ENCODE peak calls at places on chromosomes 11 and 22, in eight cellular contexts. D is CD8-positive, alpha-beta memory T cell; S is AG04450; E is AG10803; N is stomach; A is heart left ventricle; T is skeletal muscle cell; W is heart right ventricle. C is an unnamed sample.

GRCh38 chr22:37214431-37215025 is 2.3 kb upstream of the SSTR3 start:
- DNase-seq in W (no peak), S (no peak), T (no peak), D (no peak), E (no peak), A (no peak), N (no peak), C (no peak)

GRCh38 chr11:71466358-71466757 is 13.4 kb downstream of the NADSYN1 start:
- DNase-seq in D (no peak), S (no peak), E (no peak), T (no peak), N (no peak), W (no peak), A (no peak), C (no peak)

GRCh38 chr11:2377511-2378443 is 667 bp downstream of the CD81 start:
- DNase-seq in W (peak; percentile 78), N (peak; percentile 69), S (no peak), E (peak; percentile 48), D (peak; percentile 61), T (no peak), A (no peak), C (peak; percentile 76)

GRCh38 chr11:117443269-117444186 is 115.9 kb downstream of the CEP164 start:
- DNase-seq in A (peak; percentile 59), S (no peak), T (peak; percentile 4), D (no peak), E (peak; percentile 27), W (peak; percentile 41), N (peak; percentile 34), C (peak; percentile 32)

GRCh38 chr11:33195391-33196190 is 34.3 kb upstream of the CSTF3 start:
- DNase-seq in A (no peak), T (no peak), S (no peak), E (no peak), N (no peak), D (no peak), W (no peak), C (no peak)

GRCh38 chr22:25404923-25405853 is 159.3 kb upstream of the GRK3 start:
- DNase-seq in S (no peak), N (peak; percentile 83), E (peak; percentile 71), A (peak; percentile 84), W (peak; percentile 80), D (peak; percentile 48), T (no peak), C (peak; percentile 54)

GRCh38 chr11:64100345-64100744 is 64.6 kb downstream of the FLRT1 start:
- DNase-seq in N (no peak), A (no peak), D (no peak), S (no peak), T (no peak), E (no peak), W (no peak), C (no peak)

GRCh38 chr11:56950510-56950909 is 38.2 kb upstream of the OR5AK2 start:
- DNase-seq in E (no peak), D (no peak), W (no peak), A (no peak), S (no peak), N (no peak), T (no peak), C (no peak)

GRCh38 chr11:70002433-70002832 is 75.7 kb upstream of the ANO1 start:
- DNase-seq in E (no peak), W (no peak), T (no peak), S (no peak), D (no peak), N (no peak), A (no peak), C (no peak)

GRCh38 chr11:20035701-20036601 is 124.3 kb downstream of the DBX1 start:
- DNase-seq in D (no peak), T (peak; percentile 99), A (no peak), W (no peak), S (peak; percentile 74), E (peak; percentile 92), N (no peak), C (peak; percentile 29)

GRCh38 chr22:21919526-21920307 is 32.9 kb downstream of the PPM1F start:
- DNase-seq in A (no peak), W (no peak), N (no peak), T (no peak), D (no peak), S (no peak), E (no peak), C (no peak)

GRCh38 chr11:33377100-33377851 is 120.1 kb downstream of the HIPK3 start:
- DNase-seq in S (no peak), T (no peak), E (peak; percentile 56), A (no peak), W (no peak), D (no peak), N (no peak), C (no peak)

GRCh38 chr11:117993988-117994741 is 8.0 kb downstream of the IL10RA start:
- DNase-seq in D (no peak), A (no peak), S (no peak), W (no peak), N (no peak), E (no peak), T (no peak), C (peak; percentile 39)

GRCh38 chr11:122785156-122785605 is 53.1 kb upstream of the CRTAM start:
- DNase-seq in A (no peak), D (no peak), S (no peak), N (no peak), E (no peak), T (no peak), W (no peak), C (peak; percentile 29)

GRCh38 chr11:24293964-24294363 is 202.9 kb upstream of the LUZP2 start:
- DNase-seq in W (no peak), S (no peak), T (no peak), A (no peak), N (no peak), E (no peak), D (no peak), C (no peak)

GRCh38 chr11:68120212-68121066 is 749 bp downstream of the CHKA start:
- DNase-seq in N (no peak), S (no peak), W (peak; percentile 42), D (peak; percentile 33), T (no peak), A (peak; percentile 74), E (peak; percentile 31), C (peak; percentile 46)
- H3K4me3 ChIP-seq in N (peak overlapping the region; percentile 57), S (peak overlapping the region; percentile 73), W (peak overlapping the region; percentile 65), D (peak overlapping the region; percentile 29), T (peak overlapping the region; percentile 62), A (peak overlapping the region; percentile 84), E (peak overlapping the region; percentile 75), C (peak overlapping the region; percentile 58)

GRCh38 chr11:131373326-131373725 is 2.9 kb downstream of the NTM start:
- DNase-seq in A (no peak), E (no peak), W (no peak), T (no peak), N (no peak), S (no peak), D (no peak), C (no peak)

GRCh38 chr11:131371791-131372104 is 1.3 kb downstream of the NTM start:
- DNase-seq in E (no peak), S (no peak), N (no peak), A (no peak), W (no peak), D (no peak), T (no peak), C (no peak)

GRCh38 chr11:131372243-131372930 is 2.0 kb downstream of the NTM start:
- DNase-seq in W (no peak), N (no peak), A (no peak), T (no peak), S (no peak), E (no peak), D (no peak), C (no peak)

GRCh38 chr11:131370090-131370751 is at the start of gene NTM:
- DNase-seq in T (no peak), N (peak; percentile 44), A (peak; percentile 61), D (no peak), E (peak; percentile 51), W (peak; percentile 69), S (no peak), C (peak; percentile 23)

DNA sequence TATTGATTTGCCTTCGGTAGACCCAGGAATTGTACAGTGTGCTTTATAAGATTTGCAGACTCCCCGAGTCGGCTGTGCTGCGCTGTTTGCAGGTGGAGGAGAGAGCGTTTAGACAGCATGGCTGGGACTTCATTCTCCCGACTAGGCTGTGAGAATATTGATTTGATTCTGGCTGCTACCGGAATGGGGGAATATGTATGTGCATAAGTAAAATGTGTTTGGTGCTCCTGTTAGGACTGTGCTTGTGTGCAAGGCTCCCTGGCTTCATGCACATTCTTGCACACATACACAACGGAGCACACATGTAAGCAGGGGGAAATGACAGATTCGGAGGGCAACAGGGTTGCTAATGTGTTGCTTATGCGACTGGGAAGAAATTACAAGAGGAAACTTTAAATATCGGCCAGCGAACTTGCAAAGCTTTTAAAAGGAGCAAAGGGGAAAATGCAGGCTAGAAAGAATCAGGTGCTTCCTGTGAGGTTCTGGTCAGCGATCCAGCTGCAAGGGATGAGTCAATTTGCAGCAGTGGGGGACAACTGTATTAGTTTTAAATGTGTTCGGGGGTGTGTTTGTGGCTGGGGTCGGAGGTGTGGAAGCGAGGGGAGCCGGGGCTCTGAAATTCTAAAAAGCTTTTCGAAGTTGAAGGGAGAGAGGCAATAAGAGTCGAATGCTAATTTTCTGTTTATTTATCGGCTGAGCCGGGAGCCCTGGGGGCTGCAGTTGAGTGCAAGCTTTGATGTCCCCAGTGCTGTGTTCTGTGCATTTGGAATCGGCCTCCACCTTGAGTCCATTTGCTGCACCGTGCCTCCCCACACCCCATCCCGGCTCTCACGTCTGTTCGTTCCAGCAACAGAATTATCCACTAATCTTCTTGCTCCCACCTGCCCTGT is 731 bp downstream of the NTM start:
- DNase-seq in E (no peak), A (no peak), W (no peak), D (no peak), N (no peak), T (no peak), S (no peak), C (no peak)
- H3K4me3 ChIP-seq in E (no peak overlapping the region), A (peak overlapping the region; percentile 40), W (peak overlapping the region; percentile 20), D (no peak overlapping the region), N (peak overlapping the region; percentile 24), T (peak overlapping the region; percentile 23), S (no peak overlapping the region), C (peak overlapping the region; percentile 39)

GRCh38 chr22:39536711-39537110 is 4.2 kb upstream of the RPS19BP1 start:
- DNase-seq in A (no peak), E (no peak), N (no peak), T (no peak), S (no peak), D (no peak), W (no peak), C (no peak)

GRCh38 chr22:39534092-39534506 is 1.6 kb upstream of the RPS19BP1 start:
- DNase-seq in T (no peak), S (no peak), N (no peak), A (peak; percentile 39), E (no peak), D (no peak), W (no peak), C (no peak)

GRCh38 chr22:39534591-39535301 is 2.2 kb upstream of the RPS19BP1 start:
- DNase-seq in S (no peak), E (peak; percentile 53), T (no peak), A (peak; percentile 81), D (peak; percentile 77), N (peak; percentile 91), W (peak; percentile 81), C (peak; percentile 83)

GRCh38 chr22:39535831-39536449 is 3.4 kb upstream of the RPS19BP1 start:
- DNase-seq in S (no peak), D (no peak), E (no peak), T (no peak), W (no peak), N (no peak), A (no peak), C (no peak)

GRCh38 chr22:39535302-39535805 is 2.8 kb upstream of the RPS19BP1 start:
- DNase-seq in W (no peak), A (no peak), D (no peak), N (no peak), E (no peak), T (no peak), S (no peak), C (no peak)
- H3K4me3 ChIP-seq in W (no peak overlapping the region), A (no peak overlapping the region), D (no peak overlapping the region), N (no peak overlapping the region), E (no peak overlapping the region), T (no peak overlapping the region), S (no peak overlapping the region), C (no peak overlapping the region)

GRCh38 chr11:55054723-55055122 is 207.2 kb upstream of the TRIM48 start:
- DNase-seq in E (no peak), D (no peak), W (no peak), A (no peak), N (no peak), S (no peak), T (no peak), C (no peak)
- H3K4me3 ChIP-seq in E (no peak overlapping the region), D (no peak overlapping the region), W (no peak overlapping the region), A (no peak overlapping the region), N (no peak overlapping the region), S (no peak overlapping the region), T (no peak overlapping the region), C (no peak overlapping the region)

C was measured in tibial nerve.